ENCODE peak calls at places on chromosomes 12 and 14, in four cellular contexts. G is HepG2, K is A549, I is GM12878. W is an unnamed sample.

GRCh38 chr12:47750229-47750798 is 8.4 kb downstream of the RAPGEF3 start:
- DNase-seq in G (no peak), K (no peak), I (no peak), W (no peak)

GRCh38 chr14:22962061-22962676 is 5.3 kb upstream of the HAUS4 start:
- DNase-seq in G (no peak), K (no peak), I (no peak), W (no peak)

GRCh38 chr12:112252184-112252583 is 126.8 kb downstream of the TRAFD1 start:
- DNase-seq in G (no peak), K (no peak), I (no peak), W (no peak)

GRCh38 chr14:31307198-31307597 is 99.6 kb upstream of the HECTD1 start:
- DNase-seq in G (no peak), K (no peak), I (no peak), W (no peak)

GRCh38 chr14:24367506-24368214 is at the start of gene NFATC4:
- DNase-seq in G (peak; percentile 54), K (no peak), I (no peak), W (peak; percentile 69)

GRCh38 chr12:49642370-49642802 is 19.0 kb downstream of the PRPF40B start:
- DNase-seq in G (peak; percentile 86), K (no peak), I (no peak), W (no peak)

GRCh38 chr12:120425797-120426196 is 12.1 kb upstream of the COX6A1 start:
- DNase-seq in G (no peak), K (no peak), I (no peak), W (no peak)

GRCh38 chr12:121170581-121171260 is 38.0 kb downstream of the P2RX7 start:
- DNase-seq in G (no peak), K (no peak), I (no peak), W (no peak)

GRCh38 chr12:2344892-2345291 is 292.1 kb downstream of the CACNA1C start:
- DNase-seq in G (no peak), K (no peak), I (no peak), W (no peak)

GRCh38 chr12:84888861-84889260 is 23.7 kb downstream of the SLC6A15 start:
- DNase-seq in G (no peak), K (no peak), I (no peak), W (no peak)

GRCh38 chr14:24311837-24312615 is 724 bp downstream of the LTB4R start:
- DNase-seq in G (no peak), K (no peak), I (no peak), W (no peak)

GRCh38 chr12:115199831-115200230 is 515.9 kb upstream of the TBX3 start:
- DNase-seq in G (no peak), K (no peak), I (no peak), W (no peak)

GRCh38 chr12:85866929-85867776 is 6.9 kb upstream of the NTS start:
- DNase-seq in G (peak; percentile 48), K (peak; percentile 51), I (no peak), W (peak; percentile 10)

GRCh38 chr14:67410313-67410712 is 1.7 kb downstream of the PLEK2 start:
- DNase-seq in G (no peak), K (no peak), I (no peak), W (peak; percentile 66)

GRCh38 chr12:122184522-122184921 is 1.6 kb downstream of the LRRC43 start:
- DNase-seq in G (no peak), K (no peak), I (no peak), W (no peak)

GRCh38 chr14:64074961-64075619 is 219.1 kb downstream of the ESR2 start:
- DNase-seq in G (no peak), K (peak; percentile 10), I (no peak), W (no peak)

GRCh38 chr12:96368233-96368632 is 32.0 kb downstream of the CDK17 start:
- DNase-seq in G (no peak), K (no peak), I (no peak), W (no peak)
- TF ChIP-seq BHLHE40 in G (no peak), K (no peak), I (no peak), W (no peak)

DNA sequence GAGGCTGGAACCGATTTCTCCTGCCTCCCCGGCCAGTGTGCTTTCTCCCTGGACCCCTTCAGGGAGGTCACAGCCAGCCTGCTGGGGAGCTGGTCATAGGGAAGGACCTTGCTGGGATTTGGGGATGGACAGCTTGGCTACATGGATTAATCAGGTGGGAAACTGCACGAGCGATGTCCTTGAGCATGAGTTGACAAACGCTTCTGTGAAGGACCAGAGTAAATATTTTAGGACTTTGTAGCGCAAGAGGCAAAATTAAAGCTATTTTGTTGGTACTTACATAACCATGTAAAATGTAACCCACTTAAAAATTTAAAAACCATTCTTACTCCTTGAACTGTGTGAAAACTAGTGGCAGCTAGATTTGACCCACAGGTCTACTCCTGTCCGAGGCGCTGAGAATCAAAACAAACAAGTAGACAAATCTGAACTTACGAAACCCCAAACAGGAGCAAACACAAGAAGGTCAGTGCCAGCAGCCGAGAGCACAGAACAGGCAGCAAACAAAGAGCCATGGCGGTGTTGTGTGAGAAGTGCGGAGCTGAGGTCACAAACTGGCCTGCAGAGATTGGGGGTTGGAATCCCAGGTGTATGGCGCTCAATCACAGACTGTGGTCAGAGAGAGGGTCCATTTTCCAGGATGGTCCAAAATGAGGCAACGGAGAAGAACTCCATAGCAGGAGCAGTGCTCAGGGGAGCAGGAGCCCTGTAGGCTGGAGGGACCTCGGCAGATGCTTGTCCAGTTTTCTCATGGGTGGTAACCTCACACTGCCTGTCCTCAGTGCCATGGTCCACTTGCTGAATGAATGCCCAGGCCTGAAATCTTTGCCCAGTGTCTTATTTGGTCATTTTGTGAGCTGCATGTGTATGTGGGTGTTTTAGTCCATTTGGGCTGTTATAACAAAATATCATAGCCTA is 79.2 kb upstream of the CLMN start:
- DNase-seq in G (peak; percentile 76), K (no peak), I (no peak), W (no peak)
- TF ChIP-seq CHD2 in G (no peak), K (no peak), I (no peak), W (no peak)

GRCh38 chr12:106149096-106149784 is 10.5 kb upstream of the NUAK1 start:
- DNase-seq in G (no peak), K (peak; percentile 58), I (no peak), W (no peak)
- TF ChIP-seq BHLHE40 in G (no peak), K (no peak), I (no peak), W (no peak)

GRCh38 chr14:101589486-101590015 is 28.3 kb downstream of the DIO3 start:
- DNase-seq in G (no peak), K (no peak), I (no peak), W (no peak)
- TF ChIP-seq CHD2 in G (no peak), K (no peak), I (no peak), W (no peak)

GRCh38 chr12:52823761-52824450 is 10.0 kb upstream of the KRT4 start:
- DNase-seq in G (no peak), K (no peak), I (no peak), W (no peak)

GRCh38 chr12:52822771-52823510 is 9.0 kb upstream of the KRT4 start:
- DNase-seq in G (no peak), K (no peak), I (no peak), W (no peak)

GRCh38 chr12:52821071-52821730 is 7.3 kb upstream of the KRT4 start:
- DNase-seq in G (no peak), K (no peak), I (no peak), W (no peak)

GRCh38 chr12:52820521-52820920 is 6.6 kb upstream of the KRT4 start:
- DNase-seq in G (no peak), K (no peak), I (no peak), W (no peak)

GRCh38 chr12:52821826-52822660 is 8.1 kb upstream of the KRT4 start:
- DNase-seq in G (no peak), K (peak; percentile 31), I (no peak), W (no peak)
- TF ChIP-seq BHLHE40 in G (no peak), K (no peak), I (no peak), W (no peak)

GRCh38 chr12:50686976-50687375 is 76.9 kb upstream of the ATF1 start:
- DNase-seq in G (no peak), K (no peak), I (no peak), W (no peak)

GRCh38 chr12:50685641-50686040 is 78.3 kb upstream of the ATF1 start:
- DNase-seq in G (no peak), K (no peak), I (no peak), W (no peak)

GRCh38 chr12:50689437-50689836 is 74.5 kb upstream of the ATF1 start:
- DNase-seq in G (no peak), K (no peak), I (no peak), W (no peak)

GRCh38 chr12:50686406-50686805 is 77.5 kb upstream of the ATF1 start:
- DNase-seq in G (no peak), K (no peak), I (no peak), W (no peak)

DNA sequence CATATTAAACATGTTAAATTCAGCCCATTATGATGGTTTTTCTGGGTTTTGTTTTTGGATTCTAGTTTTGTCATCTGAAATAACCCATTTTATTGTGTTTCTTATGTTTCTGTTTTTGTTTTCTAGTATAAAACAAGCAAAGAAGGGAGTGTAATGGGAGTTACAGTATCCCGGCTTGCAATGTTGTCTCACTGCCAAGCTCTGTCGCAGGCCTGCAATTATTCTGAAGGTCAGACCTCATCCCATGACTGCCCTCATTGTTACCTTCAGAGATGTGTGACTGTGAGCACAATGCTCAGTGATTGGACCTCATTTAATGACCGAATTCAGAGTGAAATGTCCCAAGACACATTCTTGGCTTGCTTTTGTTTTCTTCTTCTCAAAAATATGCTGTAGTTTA is 73.0 kb upstream of the ATF1 start:
- DNase-seq in G (peak; percentile 79), K (no peak), I (no peak), W (no peak)
- TF ChIP-seq CHD2 in G (no peak), K (no peak), I (no peak), W (no peak)

GRCh38 chr12:124683725-124684124 is 116.3 kb upstream of the NCOR2 start:
- DNase-seq in G (no peak), K (no peak), I (no peak), W (no peak)
- TF ChIP-seq BHLHE40 in G (no peak), K (no peak), I (no peak), W (no peak)

W was measured in K562.